ENCODE peak calls at places on chromosomes 2 and 18, in five cellular contexts. N, A, Y, M and I are unnamed samples.
A peak's percentile ranks its signal among the peaks of the same experiment; 100 is the strongest.

GRCh38 chr2:230899287-230899686 is 25.8 kb downstream of the GPR55 start:
- DNase-seq in A (no peak), Y (no peak), N (peak; percentile 47), M (no peak), I (no peak)

GRCh38 chr18:76619342-76620315 is 124.6 kb upstream of the ZNF516 start:
- DNase-seq in M (peak; percentile 67), Y (peak; percentile 39), A (no peak), N (peak; percentile 82), I (peak; percentile 86)

GRCh38 chr2:127072970-127073369 is 34.0 kb downstream of the BIN1 start:
- DNase-seq in A (no peak), Y (peak; percentile 67), M (no peak), N (no peak), I (no peak)

GRCh38 chr2:200177971-200178911 is 128.3 kb upstream of the SPATS2L start:
- DNase-seq in Y (peak; percentile 72), N (no peak), M (peak; percentile 64), A (peak; percentile 7), I (no peak)

GRCh38 chr2:224523626-224524577 is 61.3 kb downstream of the CUL3 start:
- DNase-seq in N (no peak), A (no peak), M (no peak), Y (no peak), I (no peak)

GRCh38 chr2:233811087-233811486 is 33.0 kb downstream of the MROH2A start:
- DNase-seq in M (no peak), A (no peak), Y (no peak), N (peak; percentile 49), I (no peak)

GRCh38 chr2:240156435-240157146 is 16.1 kb upstream of the OTOS start:
- DNase-seq in N (peak; percentile 57), A (no peak), Y (no peak), M (no peak), I (no peak)

GRCh38 chr2:227759411-227760113 is 13.9 kb downstream of the SCYGR8 start:
- DNase-seq in Y (no peak), M (no peak), A (no peak), N (no peak), I (no peak)

GRCh38 chr2:159124931-159125467 is 156.6 kb downstream of the TANC1 start:
- DNase-seq in Y (no peak), N (no peak), A (no peak), M (no peak), I (no peak)

GRCh38 chr2:29697181-29697580 is 224.2 kb downstream of the ALK start:
- DNase-seq in N (no peak), Y (no peak), A (no peak), M (no peak), I (no peak)

GRCh38 chr2:233033672-233034071 is 1.2 kb downstream of the NEU2 start:
- DNase-seq in Y (no peak), M (no peak), N (peak; percentile 36), A (no peak), I (no peak)

GRCh38 chr2:24121469-24121868 is 1.7 kb downstream of the PFN4 start:
- DNase-seq in Y (no peak), A (no peak), N (no peak), M (no peak), I (no peak)

GRCh38 chr2:105919826-105920225 is 175.1 kb downstream of the NCK2 start:
- DNase-seq in A (peak; percentile 22), M (no peak), Y (no peak), N (no peak), I (no peak)

GRCh38 chr18:74683573-74683972 is 85.9 kb downstream of the ZNF407 start:
- DNase-seq in Y (no peak), M (no peak), A (no peak), N (no peak), I (no peak)

GRCh38 chr2:13005048-13005447 is 288.3 kb downstream of the TRIB2 start:
- DNase-seq in Y (no peak), M (no peak), N (no peak), A (no peak), I (no peak)

GRCh38 chr2:86631846-86632485 is 8.3 kb upstream of the RNF103 start:
- DNase-seq in N (peak; percentile 31), M (no peak), Y (no peak), A (peak; percentile 37), I (no peak)

GRCh38 chr2:175630319-175631246 is 371.5 kb downstream of the LNPK start:
- DNase-seq in A (no peak), Y (no peak), M (no peak), N (no peak), I (no peak)

GRCh38 chr2:240893363-240893828 is 2.6 kb downstream of the MAB21L4 start:
- DNase-seq in A (no peak), N (no peak), Y (no peak), M (no peak), I (no peak)

GRCh38 chr18:44741551-44741950 is 60.9 kb downstream of the SETBP1 start:
- DNase-seq in A (no peak), Y (no peak), N (no peak), M (no peak), I (no peak)

GRCh38 chr2:49261021-49261538 is 106.8 kb upstream of the FSHR start:
- DNase-seq in A (no peak), Y (no peak), N (no peak), M (no peak), I (no peak)

GRCh38 chr2:105950521-105951389 is 206.0 kb downstream of the NCK2 start:
- DNase-seq in N (no peak), A (no peak), Y (no peak), M (no peak), I (no peak)

GRCh38 chr18:36499938-36500337 is 202.4 kb downstream of the FHOD3 start:
- DNase-seq in Y (no peak), N (no peak), A (no peak), M (no peak), I (no peak)

GRCh38 chr2:189233527-189233926 is 54.0 kb upstream of the COL5A2 start:
- DNase-seq in M (no peak), N (no peak), Y (no peak), A (no peak), I (no peak)

GRCh38 chr18:42196651-42197050 is 241.6 kb downstream of the PIK3C3 start:
- DNase-seq in A (no peak), M (no peak), N (no peak), Y (no peak), I (no peak)

GRCh38 chr2:239559417-239560261 is 158.8 kb upstream of the HDAC4 start:
- DNase-seq in M (no peak), Y (no peak), N (peak; percentile 64), A (no peak), I (no peak)

GRCh38 chr2:8611712-8612111 is 70.1 kb upstream of the ID2 start:
- DNase-seq in N (no peak), Y (no peak), A (no peak), M (no peak), I (no peak)

GRCh38 chr2:209696836-209697711 is 74.6 kb upstream of the UNC80 start:
- DNase-seq in N (no peak), A (no peak), M (no peak), Y (no peak), I (no peak)

GRCh38 chr18:32460046-32460785 is 10.5 kb downstream of the GAREM1 start:
- DNase-seq in A (no peak), Y (no peak), N (no peak), M (no peak), I (no peak)

GRCh38 chr2:66434679-66435548 is at the start of gene MEIS1:
- DNase-seq in A (peak; percentile 95), Y (peak; percentile 91), N (peak; percentile 90), M (peak; percentile 94), I (peak; percentile 95)

GRCh38 chr2:88671786-88672427 is 19.6 kb upstream of the RPIA start:
- DNase-seq in N (no peak), M (no peak), A (peak; percentile 64), Y (no peak), I (no peak)

GRCh38 chr2:11169333-11169732 is 14.1 kb downstream of the SLC66A3 start:
- DNase-seq in A (no peak), Y (no peak), N (peak; percentile 71), M (no peak), I (no peak)

GRCh38 chr2:206988884-206989283 is 49.6 kb downstream of the CPO start:
- DNase-seq in Y (no peak), M (no peak), N (no peak), A (no peak), I (no peak)

GRCh38 chr2:144331652-144332355 is 188.1 kb downstream of the ZEB2 start:
- DNase-seq in M (no peak), N (peak; percentile 95), Y (peak; percentile 64), A (no peak), I (peak; percentile 71)
- TF ChIP-seq POLR2A in M (peak; percentile 16), N (no peak), Y (no peak), A (peak; percentile 82), I (no peak)

GRCh38 chr2:85596486-85597143 is 1.1 kb downstream of the RNF181 start:
- DNase-seq in Y (no peak), M (no peak), N (no peak), A (no peak), I (no peak)
- TF ChIP-seq POLR2A in Y (no peak), M (no peak), N (no peak), A (no peak), I (no peak)

DNA sequence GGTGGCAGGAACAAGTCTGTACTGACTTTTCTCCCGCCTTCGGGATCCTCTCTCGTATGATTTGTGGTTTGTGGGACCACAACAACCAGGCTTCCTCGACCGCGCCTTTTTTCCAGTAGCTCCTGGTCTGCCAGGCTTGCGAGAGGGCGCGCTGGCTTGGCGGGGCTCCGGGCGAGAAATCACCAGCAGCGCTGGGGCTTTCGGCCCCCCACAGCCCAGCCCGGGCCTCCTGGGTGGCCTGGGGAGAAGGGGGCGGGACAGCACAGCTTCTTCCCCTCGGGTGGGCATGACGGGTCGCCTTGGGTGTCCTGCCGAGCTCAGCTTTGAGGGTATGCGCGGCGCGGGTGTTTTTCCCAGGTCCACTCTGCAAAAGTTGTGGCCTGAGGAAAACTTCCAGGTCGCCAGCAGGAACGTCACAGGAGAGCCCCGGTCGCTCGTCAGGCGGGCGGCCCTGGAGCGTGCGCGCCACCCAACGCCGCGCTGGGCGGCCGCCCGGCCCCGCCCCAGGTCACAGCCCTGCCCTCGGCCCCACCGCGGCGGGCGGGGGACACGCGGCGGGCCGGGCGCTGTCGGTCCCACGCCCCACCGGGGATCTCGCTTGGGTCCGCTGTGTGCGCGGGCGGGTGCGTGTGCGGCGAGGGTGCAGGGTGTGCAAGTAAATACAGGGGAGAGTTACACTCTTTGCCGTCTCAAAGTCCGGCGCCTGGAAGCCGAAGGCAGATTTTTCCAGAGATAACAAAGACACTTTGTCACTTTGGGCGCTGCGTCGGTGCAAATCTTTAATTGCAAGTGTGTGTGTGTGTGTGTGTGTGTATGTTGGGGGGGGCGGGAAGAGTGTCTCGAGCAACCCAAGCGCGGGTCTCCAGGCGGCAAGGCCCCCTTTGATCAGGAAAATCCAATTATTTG is 728 bp upstream of the SP5 start:
- DNase-seq in Y (no peak), A (peak; percentile 6), M (peak; percentile 31), N (no peak), I (peak; percentile 57)
- TF ChIP-seq POLR2A in Y (no peak), A (no peak), M (no peak), N (no peak), I (no peak)

GRCh38 chr2:16412321-16413030 is 253.2 kb downstream of the CYRIA start:
- DNase-seq in Y (no peak), M (no peak), A (no peak), N (no peak), I (no peak)

GRCh38 chr2:16413257-16413656 is 252.4 kb downstream of the CYRIA start:
- DNase-seq in Y (peak; percentile 64), A (no peak), N (no peak), M (peak; percentile 81), I (no peak)

GRCh38 chr2:16413947-16414346 is 251.7 kb downstream of the CYRIA start:
- DNase-seq in M (no peak), Y (no peak), N (no peak), A (no peak), I (no peak)

GRCh38 chr2:16409849-16410248 is 255.8 kb downstream of the CYRIA start:
- DNase-seq in N (no peak), M (no peak), Y (no peak), A (no peak), I (no peak)

GRCh38 chr2:16411788-16412187 is 253.8 kb downstream of the CYRIA start:
- DNase-seq in A (no peak), N (no peak), Y (no peak), M (no peak), I (no peak)
- TF ChIP-seq POLR2A in A (no peak), N (no peak), Y (no peak), M (no peak), I (no peak)